ENCODE peak calls at places on chromosomes 12 and 14, in six cellular contexts. One of them, this sample, is unnamed.

GRCh38 chr12:33438890-33439586 is 581 bp downstream of the SYT10 start:
- ATAC-seq in memory B cell: no peak
- ATAC-seq in A549: peak
- ATAC-seq in activated T-cell treated with anti-CD3 and anti-CD28 coated beads, Interleukin-2, amount 50 U/mL, for 4 hours: peak
- ATAC-seq in activated CD8-positive, alpha-beta memory T cell treated with anti-CD3 and anti-CD28 coated beads, Interleukin-2, amount 10 ng/mL, durations not matched to agents 7 days and 5 days: no peak
- ATAC-seq in Right ventricle myocardium inferior: no peak
- ATAC-seq in this sample: peak

GRCh38 chr14:29993148-29993547 is 65.5 kb upstream of the PRKD1 start:
- ATAC-seq in A549: no peak
- ATAC-seq in Right ventricle myocardium inferior: no peak
- ATAC-seq in activated CD8-positive, alpha-beta memory T cell treated with anti-CD3 and anti-CD28 coated beads, Interleukin-2, amount 10 ng/mL, durations not matched to agents 7 days and 5 days: no peak
- ATAC-seq in activated T-cell treated with anti-CD3 and anti-CD28 coated beads, Interleukin-2, amount 50 U/mL, for 4 hours: no peak
- ATAC-seq in memory B cell: no peak
- ATAC-seq in this sample: no peak

GRCh38 chr12:56296207-56296785 is 3.8 kb downstream of the CS start:
- ATAC-seq in memory B cell: no peak
- ATAC-seq in activated T-cell treated with anti-CD3 and anti-CD28 coated beads, Interleukin-2, amount 50 U/mL, for 4 hours: no peak
- ATAC-seq in A549: no peak
- ATAC-seq in activated CD8-positive, alpha-beta memory T cell treated with anti-CD3 and anti-CD28 coated beads, Interleukin-2, amount 10 ng/mL, durations not matched to agents 7 days and 5 days: no peak
- ATAC-seq in Right ventricle myocardium inferior: no peak
- ATAC-seq in this sample: no peak

GRCh38 chr12:104121001-104121400 is 17.0 kb downstream of the NFYB start:
- ATAC-seq in memory B cell: no peak
- ATAC-seq in A549: peak
- ATAC-seq in activated CD8-positive, alpha-beta memory T cell treated with anti-CD3 and anti-CD28 coated beads, Interleukin-2, amount 10 ng/mL, durations not matched to agents 7 days and 5 days: no peak
- ATAC-seq in Right ventricle myocardium inferior: no peak
- ATAC-seq in activated T-cell treated with anti-CD3 and anti-CD28 coated beads, Interleukin-2, amount 50 U/mL, for 4 hours: no peak
- ATAC-seq in this sample: no peak

GRCh38 chr12:113485330-113485729 is 13.7 kb upstream of the LHX5 start:
- ATAC-seq in activated T-cell treated with anti-CD3 and anti-CD28 coated beads, Interleukin-2, amount 50 U/mL, for 4 hours: no peak
- ATAC-seq in Right ventricle myocardium inferior: no peak
- ATAC-seq in activated CD8-positive, alpha-beta memory T cell treated with anti-CD3 and anti-CD28 coated beads, Interleukin-2, amount 10 ng/mL, durations not matched to agents 7 days and 5 days: no peak
- ATAC-seq in A549: peak
- ATAC-seq in memory B cell: no peak
- ATAC-seq in this sample: no peak

GRCh38 chr12:116540617-116541152 is 18.5 kb upstream of the MAP1LC3B2 start:
- ATAC-seq in memory B cell: no peak
- ATAC-seq in A549: no peak
- ATAC-seq in activated T-cell treated with anti-CD3 and anti-CD28 coated beads, Interleukin-2, amount 50 U/mL, for 4 hours: no peak
- ATAC-seq in Right ventricle myocardium inferior: no peak
- ATAC-seq in activated CD8-positive, alpha-beta memory T cell treated with anti-CD3 and anti-CD28 coated beads, Interleukin-2, amount 10 ng/mL, durations not matched to agents 7 days and 5 days: no peak
- ATAC-seq in this sample: no peak

GRCh38 chr14:97120204-97121120 is 323.3 kb downstream of the VRK1 start:
- ATAC-seq in activated CD8-positive, alpha-beta memory T cell treated with anti-CD3 and anti-CD28 coated beads, Interleukin-2, amount 10 ng/mL, durations not matched to agents 7 days and 5 days: peak
- ATAC-seq in activated T-cell treated with anti-CD3 and anti-CD28 coated beads, Interleukin-2, amount 50 U/mL, for 4 hours: peak
- ATAC-seq in Right ventricle myocardium inferior: no peak
- ATAC-seq in memory B cell: no peak
- ATAC-seq in A549: no peak
- ATAC-seq in this sample: no peak

GRCh38 chr12:112102127-112102526 is 6.5 kb downstream of the NAA25 start:
- ATAC-seq in Right ventricle myocardium inferior: no peak
- ATAC-seq in activated T-cell treated with anti-CD3 and anti-CD28 coated beads, Interleukin-2, amount 50 U/mL, for 4 hours: no peak
- ATAC-seq in memory B cell: no peak
- ATAC-seq in A549: no peak
- ATAC-seq in activated CD8-positive, alpha-beta memory T cell treated with anti-CD3 and anti-CD28 coated beads, Interleukin-2, amount 10 ng/mL, durations not matched to agents 7 days and 5 days: no peak
- ATAC-seq in this sample: no peak

GRCh38 chr14:75081835-75082234 is 12.4 kb downstream of the ZC2HC1C start:
- ATAC-seq in activated CD8-positive, alpha-beta memory T cell treated with anti-CD3 and anti-CD28 coated beads, Interleukin-2, amount 10 ng/mL, durations not matched to agents 7 days and 5 days: no peak
- ATAC-seq in A549: no peak
- ATAC-seq in Right ventricle myocardium inferior: no peak
- ATAC-seq in activated T-cell treated with anti-CD3 and anti-CD28 coated beads, Interleukin-2, amount 50 U/mL, for 4 hours: no peak
- ATAC-seq in memory B cell: no peak
- ATAC-seq in this sample: no peak

GRCh38 chr12:26197832-26198231 is 2.5 kb downstream of the SSPN start:
- ATAC-seq in activated T-cell treated with anti-CD3 and anti-CD28 coated beads, Interleukin-2, amount 50 U/mL, for 4 hours: no peak
- ATAC-seq in memory B cell: no peak
- ATAC-seq in activated CD8-positive, alpha-beta memory T cell treated with anti-CD3 and anti-CD28 coated beads, Interleukin-2, amount 10 ng/mL, durations not matched to agents 7 days and 5 days: no peak
- ATAC-seq in Right ventricle myocardium inferior: no peak
- ATAC-seq in A549: no peak
- ATAC-seq in this sample: no peak

GRCh38 chr12:49298160-49298559 is 3.2 kb downstream of the PRPH start:
- ATAC-seq in memory B cell: no peak
- ATAC-seq in activated T-cell treated with anti-CD3 and anti-CD28 coated beads, Interleukin-2, amount 50 U/mL, for 4 hours: no peak
- ATAC-seq in A549: peak
- ATAC-seq in activated CD8-positive, alpha-beta memory T cell treated with anti-CD3 and anti-CD28 coated beads, Interleukin-2, amount 10 ng/mL, durations not matched to agents 7 days and 5 days: no peak
- ATAC-seq in Right ventricle myocardium inferior: no peak
- ATAC-seq in this sample: no peak

GRCh38 chr12:93322784-93323183 is 54.9 kb upstream of the NUDT4 start:
- ATAC-seq in A549: no peak
- ATAC-seq in memory B cell: no peak
- ATAC-seq in activated T-cell treated with anti-CD3 and anti-CD28 coated beads, Interleukin-2, amount 50 U/mL, for 4 hours: no peak
- ATAC-seq in activated CD8-positive, alpha-beta memory T cell treated with anti-CD3 and anti-CD28 coated beads, Interleukin-2, amount 10 ng/mL, durations not matched to agents 7 days and 5 days: no peak
- ATAC-seq in Right ventricle myocardium inferior: no peak
- ATAC-seq in this sample: no peak

GRCh38 chr12:106274012-106274411 is 26.2 kb upstream of the CKAP4 start:
- ATAC-seq in memory B cell: no peak
- ATAC-seq in activated CD8-positive, alpha-beta memory T cell treated with anti-CD3 and anti-CD28 coated beads, Interleukin-2, amount 10 ng/mL, durations not matched to agents 7 days and 5 days: no peak
- ATAC-seq in Right ventricle myocardium inferior: no peak
- ATAC-seq in activated T-cell treated with anti-CD3 and anti-CD28 coated beads, Interleukin-2, amount 50 U/mL, for 4 hours: no peak
- ATAC-seq in A549: no peak
- ATAC-seq in this sample: no peak

GRCh38 chr14:100376751-100377171 is 53.6 kb downstream of the SLC25A47 start:
- ATAC-seq in A549: peak
- ATAC-seq in activated CD8-positive, alpha-beta memory T cell treated with anti-CD3 and anti-CD28 coated beads, Interleukin-2, amount 10 ng/mL, durations not matched to agents 7 days and 5 days: no peak
- ATAC-seq in Right ventricle myocardium inferior: no peak
- ATAC-seq in activated T-cell treated with anti-CD3 and anti-CD28 coated beads, Interleukin-2, amount 50 U/mL, for 4 hours: no peak
- ATAC-seq in memory B cell: no peak
- ATAC-seq in this sample: no peak

GRCh38 chr12:12796171-12796570 is 10.7 kb downstream of the APOLD1 start:
- ATAC-seq in activated CD8-positive, alpha-beta memory T cell treated with anti-CD3 and anti-CD28 coated beads, Interleukin-2, amount 10 ng/mL, durations not matched to agents 7 days and 5 days: no peak
- ATAC-seq in Right ventricle myocardium inferior: no peak
- ATAC-seq in activated T-cell treated with anti-CD3 and anti-CD28 coated beads, Interleukin-2, amount 50 U/mL, for 4 hours: no peak
- ATAC-seq in A549: no peak
- ATAC-seq in memory B cell: no peak
- ATAC-seq in this sample: no peak

GRCh38 chr14:101665478-101666078 is 95.9 kb upstream of the PPP2R5C start:
- ATAC-seq in activated CD8-positive, alpha-beta memory T cell treated with anti-CD3 and anti-CD28 coated beads, Interleukin-2, amount 10 ng/mL, durations not matched to agents 7 days and 5 days: peak
- ATAC-seq in A549: peak
- ATAC-seq in memory B cell: peak
- ATAC-seq in Right ventricle myocardium inferior: no peak
- ATAC-seq in activated T-cell treated with anti-CD3 and anti-CD28 coated beads, Interleukin-2, amount 50 U/mL, for 4 hours: peak
- ATAC-seq in this sample: peak

GRCh38 chr14:68627050-68627867 is 165.6 kb downstream of the ZFP36L1 start:
- ATAC-seq in activated T-cell treated with anti-CD3 and anti-CD28 coated beads, Interleukin-2, amount 50 U/mL, for 4 hours: no peak
- ATAC-seq in A549: no peak
- ATAC-seq in Right ventricle myocardium inferior: peak
- ATAC-seq in memory B cell: no peak
- ATAC-seq in activated CD8-positive, alpha-beta memory T cell treated with anti-CD3 and anti-CD28 coated beads, Interleukin-2, amount 10 ng/mL, durations not matched to agents 7 days and 5 days: no peak
- ATAC-seq in this sample: no peak

GRCh38 chr12:98440165-98440581 is 75.2 kb upstream of the TMPO start:
- ATAC-seq in memory B cell: no peak
- ATAC-seq in Right ventricle myocardium inferior: peak
- ATAC-seq in activated T-cell treated with anti-CD3 and anti-CD28 coated beads, Interleukin-2, amount 50 U/mL, for 4 hours: no peak
- ATAC-seq in activated CD8-positive, alpha-beta memory T cell treated with anti-CD3 and anti-CD28 coated beads, Interleukin-2, amount 10 ng/mL, durations not matched to agents 7 days and 5 days: no peak
- ATAC-seq in A549: peak
- ATAC-seq in this sample: peak

GRCh38 chr12:45235087-45236025 is 19.5 kb downstream of the ANO6 start:
- ATAC-seq in memory B cell: no peak
- ATAC-seq in A549: peak
- ATAC-seq in Right ventricle myocardium inferior: peak
- ATAC-seq in activated T-cell treated with anti-CD3 and anti-CD28 coated beads, Interleukin-2, amount 50 U/mL, for 4 hours: peak
- ATAC-seq in activated CD8-positive, alpha-beta memory T cell treated with anti-CD3 and anti-CD28 coated beads, Interleukin-2, amount 10 ng/mL, durations not matched to agents 7 days and 5 days: peak
- ATAC-seq in this sample: peak

GRCh38 chr12:5258498-5258897 is 173.4 kb upstream of the NTF3 start:
- ATAC-seq in activated CD8-positive, alpha-beta memory T cell treated with anti-CD3 and anti-CD28 coated beads, Interleukin-2, amount 10 ng/mL, durations not matched to agents 7 days and 5 days: no peak
- ATAC-seq in A549: no peak
- ATAC-seq in activated T-cell treated with anti-CD3 and anti-CD28 coated beads, Interleukin-2, amount 50 U/mL, for 4 hours: no peak
- ATAC-seq in Right ventricle myocardium inferior: no peak
- ATAC-seq in memory B cell: no peak
- ATAC-seq in this sample: peak

GRCh38 chr14:21054123-21054767 is 3.4 kb upstream of the RNASE8 start:
- ATAC-seq in A549: peak
- ATAC-seq in memory B cell: no peak
- ATAC-seq in activated CD8-positive, alpha-beta memory T cell treated with anti-CD3 and anti-CD28 coated beads, Interleukin-2, amount 10 ng/mL, durations not matched to agents 7 days and 5 days: no peak
- ATAC-seq in activated T-cell treated with anti-CD3 and anti-CD28 coated beads, Interleukin-2, amount 50 U/mL, for 4 hours: peak
- ATAC-seq in Right ventricle myocardium inferior: no peak
- ATAC-seq in this sample: peak

GRCh38 chr12:54033106-54033979 is 493 bp downstream of the HOXC5 start:
- ATAC-seq in Right ventricle myocardium inferior: no peak
- ATAC-seq in memory B cell: peak
- ATAC-seq in A549: peak
- ATAC-seq in activated CD8-positive, alpha-beta memory T cell treated with anti-CD3 and anti-CD28 coated beads, Interleukin-2, amount 10 ng/mL, durations not matched to agents 7 days and 5 days: peak
- ATAC-seq in activated T-cell treated with anti-CD3 and anti-CD28 coated beads, Interleukin-2, amount 50 U/mL, for 4 hours: peak
- ATAC-seq in this sample: peak

GRCh38 chr12:42145552-42146215 is 1.0 kb upstream of the GXYLT1 start:
- ATAC-seq in memory B cell: no peak
- ATAC-seq in A549: peak
- ATAC-seq in activated CD8-positive, alpha-beta memory T cell treated with anti-CD3 and anti-CD28 coated beads, Interleukin-2, amount 10 ng/mL, durations not matched to agents 7 days and 5 days: no peak
- ATAC-seq in Right ventricle myocardium inferior: no peak
- ATAC-seq in activated T-cell treated with anti-CD3 and anti-CD28 coated beads, Interleukin-2, amount 50 U/mL, for 4 hours: no peak
- ATAC-seq in this sample: no peak

GRCh38 chr14:86515195-86515594 is 985.3 kb downstream of the FLRT2 start:
- ATAC-seq in activated CD8-positive, alpha-beta memory T cell treated with anti-CD3 and anti-CD28 coated beads, Interleukin-2, amount 10 ng/mL, durations not matched to agents 7 days and 5 days: no peak
- ATAC-seq in activated T-cell treated with anti-CD3 and anti-CD28 coated beads, Interleukin-2, amount 50 U/mL, for 4 hours: no peak
- ATAC-seq in Right ventricle myocardium inferior: no peak
- ATAC-seq in memory B cell: no peak
- ATAC-seq in A549: no peak
- ATAC-seq in this sample: no peak

GRCh38 chr12:13784504-13784903 is 196.9 kb downstream of the GRIN2B start:
- ATAC-seq in activated T-cell treated with anti-CD3 and anti-CD28 coated beads, Interleukin-2, amount 50 U/mL, for 4 hours: no peak
- ATAC-seq in memory B cell: no peak
- ATAC-seq in Right ventricle myocardium inferior: peak
- ATAC-seq in activated CD8-positive, alpha-beta memory T cell treated with anti-CD3 and anti-CD28 coated beads, Interleukin-2, amount 10 ng/mL, durations not matched to agents 7 days and 5 days: no peak
- ATAC-seq in A549: no peak
- ATAC-seq in this sample: no peak

This sample was measured in esophagus mucosa.